ENCODE peak calls at places on chromosomes 16 and 17, in four cellular contexts. A, R, H and J are unnamed samples.

GRCh38 chr17:76681222-76682137 is 29.3 kb downstream of the MXRA7 start:
- DNase-seq in A (peak), R (peak), H (peak), J (peak)

GRCh38 chr17:352421-353212 is at the start of gene RPH3AL:
- DNase-seq in A (peak), R (no peak), H (peak), J (peak)

GRCh38 chr17:18245038-18245776 is 13.3 kb downstream of the FLII start:
- DNase-seq in A (no peak), R (no peak), H (no peak), J (no peak)

GRCh38 chr16:24838554-24839266 is 7.1 kb upstream of the SLC5A11 start:
- DNase-seq in A (peak), R (no peak), H (peak), J (no peak)

GRCh38 chr16:3047387-3047720 is 993 bp downstream of the MMP25 start:
- DNase-seq in A (no peak), R (no peak), H (no peak), J (no peak)

GRCh38 chr17:32461853-32462617 is 17.7 kb downstream of the PSMD11 start:
- DNase-seq in A (peak), R (peak), H (peak), J (peak)

GRCh38 chr17:72282439-72283029 is 161.7 kb downstream of the SOX9 start:
- DNase-seq in A (no peak), R (no peak), H (no peak), J (no peak)

GRCh38 chr17:75407655-75408352 is 2.3 kb upstream of the GRB2 start:
- DNase-seq in A (no peak), R (no peak), H (no peak), J (no peak)

GRCh38 chr17:58318627-58319180 is 9.9 kb downstream of the TSPOAP1 start:
- DNase-seq in A (no peak), R (no peak), H (no peak), J (no peak)

GRCh38 chr16:27127293-27127692 is 60.6 kb downstream of the C16orf82 start:
- DNase-seq in A (no peak), R (no peak), H (no peak), J (no peak)

GRCh38 chr16:15757630-15758251 is 99.1 kb downstream of the MYH11 start:
- DNase-seq in A (no peak), R (no peak), H (no peak), J (no peak)

GRCh38 chr16:27722892-27723450 is 173.0 kb downstream of the KATNIP start:
- DNase-seq in A (no peak), R (no peak), H (no peak), J (no peak)

GRCh38 chr16:69477546-69477945 is 53.1 kb downstream of the CYB5B start:
- DNase-seq in A (no peak), R (no peak), H (peak), J (peak)

GRCh38 chr17:50440838-50441829 is 15.1 kb downstream of the ACSF2 start:
- DNase-seq in A (no peak), R (no peak), H (no peak), J (no peak)

GRCh38 chr17:73738751-73739575 is 94.7 kb upstream of the SDK2 start:
- DNase-seq in A (no peak), R (no peak), H (no peak), J (no peak)

GRCh38 chr17:79841369-79842135 is 2.3 kb upstream of the CBX4 start:
- DNase-seq in A (no peak), R (no peak), H (no peak), J (no peak)

GRCh38 chr16:59886021-59886420 is 1151.9 kb upstream of the GOT2 start:
- DNase-seq in A (no peak), R (no peak), H (no peak), J (no peak)

GRCh38 chr16:49652441-49653175 is 203.3 kb downstream of the ZNF423 start:
- DNase-seq in A (no peak), R (no peak), H (no peak), J (no peak)

GRCh38 chr17:36131436-36131835 is 27.8 kb downstream of the CCL4 start:
- DNase-seq in A (no peak), R (no peak), H (no peak), J (peak)

GRCh38 chr17:40362696-40363479 is 1.6 kb downstream of the GJD3 start:
- DNase-seq in A (peak), R (peak), H (peak), J (peak)

GRCh38 chr16:77212736-77213541 is 13.7 kb downstream of the SYCE1L start:
- DNase-seq in A (peak), R (peak), H (peak), J (no peak)

GRCh38 chr16:424033-424622 is 1.3 kb upstream of the RAB11FIP3 start:
- DNase-seq in A (peak), R (no peak), H (no peak), J (no peak)

GRCh38 chr17:42027961-42028790 is 8.3 kb downstream of the NKIRAS2 start:
- DNase-seq in A (peak), R (no peak), H (no peak), J (no peak)